ENCODE peak calls at places on chromosomes 13 and 19, in five cellular contexts. U is CD8-positive, alpha-beta T cell; O is adrenal gland; L is fibroblast of pulmonary artery; J is choroid plexus epithelial cell. K is an unnamed sample.

GRCh38 chr13:95049772-95050171 is 251.5 kb downstream of the ABCC4 start:
- DNase-seq in L (no peak), O (no peak), U (no peak), J (no peak), K (no peak)

GRCh38 chr19:3108775-3109174 is 14.6 kb downstream of the GNA11 start:
- DNase-seq in L (peak; percentile 67), J (peak; percentile 72), U (peak; percentile 76), O (peak; percentile 73), K (peak; percentile 51)

GRCh38 chr13:100627142-100627541 is 38.6 kb upstream of the GGACT start:
- DNase-seq in J (no peak), L (no peak), U (no peak), O (no peak), K (no peak)

GRCh38 chr13:110555601-110556223 is 5.8 kb downstream of the RAB20 start:
- DNase-seq in U (no peak), L (no peak), O (peak; percentile 80), J (no peak), K (no peak)

GRCh38 chr19:45917421-45918091 is 3.0 kb upstream of the NANOS2 start:
- DNase-seq in U (no peak), J (no peak), O (no peak), L (no peak), K (no peak)

GRCh38 chr19:55289117-55289796 is 5.5 kb downstream of the BRSK1 start:
- DNase-seq in L (no peak), U (no peak), O (no peak), J (no peak), K (no peak)

GRCh38 chr19:34226036-34226435 is 28.3 kb upstream of the GARRE1 start:
- DNase-seq in L (no peak), O (no peak), U (no peak), J (no peak), K (no peak)

GRCh38 chr13:60583911-60584753 is 187.1 kb downstream of the TDRD3 start:
- DNase-seq in U (no peak), O (peak; percentile 11), J (peak; percentile 93), L (peak; percentile 66), K (peak; percentile 84)

GRCh38 chr13:32045963-32046785 is 14.6 kb downstream of the FRY start:
- DNase-seq in U (no peak), O (peak; percentile 38), J (peak; percentile 72), L (peak; percentile 82), K (peak; percentile 35)

GRCh38 chr13:66459143-66459542 is 771.0 kb downstream of the PCDH9 start:
- DNase-seq in L (no peak), U (no peak), O (no peak), J (no peak), K (no peak)

GRCh38 chr19:24074720-24075119 is 12.3 kb upstream of the ZNF254 start:
- DNase-seq in U (no peak), O (no peak), J (peak; percentile 39), L (peak; percentile 63), K (peak; percentile 64)

GRCh38 chr13:80010846-80011245 is 330.1 kb downstream of the SPRY2 start:
- DNase-seq in O (no peak), J (no peak), U (no peak), L (no peak), K (no peak)

GRCh38 chr19:44072543-44073401 is 813 bp downstream of the ZNF284 start:
- DNase-seq in J (peak; percentile 9), O (no peak), U (no peak), L (peak; percentile 7), K (no peak)

GRCh38 chr19:46859637-46860124 is 1.1 kb upstream of the ARHGAP35 start:
- DNase-seq in J (peak; percentile 87), U (no peak), O (peak; percentile 79), L (no peak), K (peak; percentile 82)

GRCh38 chr13:94033830-94034642 is 445.4 kb downstream of the DCT start:
- DNase-seq in U (no peak), L (no peak), O (no peak), J (peak; percentile 16), K (no peak)

GRCh38 chr19:51093066-51093465 is 10.4 kb upstream of the KLK14 start:
- DNase-seq in O (no peak), U (no peak), J (no peak), L (no peak), K (no peak)

GRCh38 chr13:102122147-102122546 is 279.7 kb downstream of the FGF14 start:
- DNase-seq in O (no peak), L (no peak), J (no peak), U (no peak), K (no peak)

GRCh38 chr13:73141292-73141771 is 82.5 kb downstream of the KLF5 start:
- DNase-seq in J (peak; percentile 28), U (no peak), L (peak; percentile 60), O (no peak), K (no peak)

GRCh38 chr13:112761701-112762689 is 72.2 kb downstream of the ATP11A start:
- DNase-seq in J (peak; percentile 25), O (no peak), U (no peak), L (peak; percentile 74), K (peak; percentile 56)

GRCh38 chr13:89153941-89154340 is 1482.8 kb downstream of the SLITRK5 start:
- DNase-seq in J (no peak), O (no peak), U (no peak), L (no peak), K (no peak)

GRCh38 chr13:112859817-112860190 is 109.2 kb upstream of the MCF2L start:
- DNase-seq in U (no peak), O (peak; percentile 89), J (peak; percentile 70), L (peak; percentile 60), K (peak; percentile 6)

GRCh38 chr13:113091891-113092775 is 13.5 kb upstream of the F7 start:
- DNase-seq in L (no peak), U (no peak), O (no peak), J (no peak), K (no peak)

GRCh38 chr19:29665826-29666633 is 769 bp downstream of the PLEKHF1 start:
- DNase-seq in L (peak; percentile 70), O (peak; percentile 71), U (peak; percentile 31), J (no peak), K (peak; percentile 69)

GRCh38 chr19:13963603-13964105 is 11.3 kb downstream of the DCAF15 start:
- DNase-seq in U (no peak), O (no peak), L (no peak), J (no peak), K (no peak)

GRCh38 chr19:45376045-45376724 is 5.8 kb upstream of the ERCC2 start:
- DNase-seq in U (no peak), L (peak; percentile 97), O (peak; percentile 94), J (peak; percentile 97), K (peak; percentile 99)

GRCh38 chr13:51785592-51786424 is 18.2 kb downstream of the DHRS12 start:
- DNase-seq in O (peak; percentile 19), U (no peak), J (peak; percentile 41), L (peak; percentile 51), K (peak; percentile 54)

GRCh38 chr13:92613921-92614320 is 612.7 kb upstream of the GPC6 start:
- DNase-seq in U (no peak), J (no peak), L (no peak), O (no peak), K (no peak)

GRCh38 chr13:51643882-51644281 is 59.6 kb downstream of the WDFY2 start:
- DNase-seq in L (peak; percentile 93), U (no peak), J (peak; percentile 95), O (no peak), K (peak; percentile 95)

GRCh38 chr13:50320297-50320862 is 305.1 kb downstream of the KCNRG start:
- DNase-seq in L (peak; percentile 48), J (peak; percentile 50), O (no peak), U (no peak), K (peak; percentile 55)

GRCh38 chr13:50323440-50324070 is 308.3 kb downstream of the KCNRG start:
- DNase-seq in O (no peak), L (peak; percentile 80), U (no peak), J (peak; percentile 87), K (peak; percentile 91)

GRCh38 chr13:50319603-50320296 is 304.5 kb downstream of the KCNRG start:
- DNase-seq in U (no peak), J (peak; percentile 67), O (no peak), L (peak; percentile 67), K (peak; percentile 62)

GRCh38 chr13:50318887-50319286 is 303.6 kb downstream of the KCNRG start:
- DNase-seq in J (no peak), O (no peak), U (no peak), L (no peak), K (no peak)

DNA sequence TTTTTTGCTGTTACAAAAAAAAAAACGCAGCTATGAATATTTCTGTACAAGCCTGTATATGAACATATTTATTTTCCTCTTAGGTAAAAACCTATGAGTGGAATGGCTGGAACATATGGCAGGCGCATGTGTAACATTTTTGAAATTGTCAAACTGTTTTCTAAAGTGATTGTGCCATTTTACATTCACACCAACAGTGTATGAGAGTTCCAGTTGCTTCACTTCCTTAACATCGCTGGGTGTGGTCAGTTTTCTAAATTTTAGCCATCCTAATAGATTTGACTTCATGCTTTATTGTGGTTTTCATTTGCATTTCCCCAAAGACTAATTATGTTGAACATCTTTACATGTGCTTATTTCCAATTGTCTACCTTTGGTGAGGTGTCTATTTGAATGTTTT is 306.8 kb downstream of the KCNRG start:
- DNase-seq in U (no peak), L (no peak), J (no peak), O (no peak), K (no peak)
- H3K4me3 ChIP-seq in U (no peak overlapping the region), L (no peak overlapping the region), J (no peak overlapping the region), O (no peak overlapping the region), K (no peak overlapping the region)

GRCh38 chr13:114311908-114312307 is 2.4 kb upstream of the CHAMP1 start:
- DNase-seq in L (no peak), J (no peak), U (no peak), O (no peak), K (peak; percentile 66)

GRCh38 chr13:114315074-114315785 is 927 bp downstream of the CHAMP1 start:
- DNase-seq in J (no peak), L (no peak), O (no peak), U (no peak), K (no peak)

GRCh38 chr13:114313061-114313860 is 1.0 kb upstream of the CHAMP1 start:
- DNase-seq in J (no peak), L (no peak), O (peak; percentile 32), U (no peak), K (no peak)

GRCh38 chr13:114311387-114311786 is 2.9 kb upstream of the CHAMP1 start:
- DNase-seq in O (no peak), U (no peak), J (no peak), L (no peak), K (no peak)

GRCh38 chr13:114314074-114314912 is at the start of gene CHAMP1:
- DNase-seq in O (peak; percentile 97), U (peak; percentile 87), L (peak; percentile 97), J (peak; percentile 97), K (peak; percentile 96)
- TF ChIP-seq CTCF in O (no peak), U (no peak), L (no peak), J (no peak), K (no peak)

GRCh38 chr19:11379857-11380350 is 4.2 kb downstream of the EPOR start:
- DNase-seq in J (no peak), U (no peak), L (no peak), O (no peak), K (no peak)
- H3K4me3 ChIP-seq in J (no peak overlapping the region), U (peak overlapping the region; percentile 72), L (no peak overlapping the region), O (no peak overlapping the region), K (no peak overlapping the region)

DNA sequence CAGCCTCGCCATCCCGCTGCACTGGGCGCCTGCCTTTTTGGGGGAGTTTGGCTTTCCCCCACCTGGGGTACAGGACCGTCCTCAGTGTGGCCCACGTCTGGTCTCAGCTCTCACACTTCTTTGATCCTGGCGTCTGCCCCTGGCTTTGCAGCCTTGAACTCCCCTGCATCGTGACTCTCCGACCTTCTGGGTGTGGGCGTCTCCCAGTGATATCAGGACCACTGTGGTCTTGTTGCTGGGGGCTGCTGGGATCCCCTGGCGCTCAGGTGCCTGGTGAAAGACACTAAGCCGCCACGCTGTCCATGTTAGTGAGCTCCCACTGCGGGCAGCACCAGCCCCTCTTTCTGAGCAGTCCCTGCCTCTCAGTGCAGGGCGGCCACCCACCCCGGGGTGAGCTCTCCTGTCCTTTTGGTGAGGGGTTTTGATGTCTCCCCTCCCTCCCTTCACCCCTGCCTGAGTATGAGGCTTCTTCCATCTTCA is 1.3 kb downstream of the CNOT3 start:
- DNase-seq in U (no peak), L (no peak), O (peak; percentile 26), J (no peak), K (no peak)
- TF ChIP-seq CTCF in U (no peak), L (no peak), O (no peak), J (no peak), K (no peak)